ENCODE peak calls at places on chromosomes 1 and 21, in four cellular contexts. One of them, this sample, is unnamed.

GRCh38 chr1:101357444-101357986 is 120.7 kb downstream of the S1PR1 start:
- DNase-seq in mesendoderm: peak
- DNase-seq in IMR-90: peak
- DNase-seq in H1: peak
- DNase-seq in this sample: peak

GRCh38 chr1:244231572-244232315 is 180.7 kb downstream of the ZBTB18 start:
- DNase-seq in mesendoderm: no peak
- DNase-seq in IMR-90: peak
- DNase-seq in H1: no peak
- DNase-seq in this sample: no peak

GRCh38 chr1:117608213-117608612 is 2.4 kb downstream of the TENT5C start:
- DNase-seq in mesendoderm: no peak
- DNase-seq in IMR-90: no peak
- DNase-seq in H1: no peak
- DNase-seq in this sample: no peak

GRCh38 chr1:21299007-21299406 is 8.7 kb upstream of the ECE1 start:
- DNase-seq in mesendoderm: no peak
- DNase-seq in IMR-90: no peak
- DNase-seq in H1: no peak
- DNase-seq in this sample: no peak

GRCh38 chr1:169491845-169492281 is 6.1 kb upstream of the SLC19A2 start:
- DNase-seq in mesendoderm: no peak
- DNase-seq in IMR-90: peak
- DNase-seq in H1: no peak
- DNase-seq in this sample: no peak

GRCh38 chr21:35400233-35400939 is 351.3 kb upstream of the RUNX1 start:
- DNase-seq in mesendoderm: peak
- DNase-seq in IMR-90: peak
- DNase-seq in H1: no peak
- DNase-seq in this sample: no peak

GRCh38 chr21:35316933-35317332 is 267.8 kb upstream of the RUNX1 start:
- DNase-seq in mesendoderm: peak
- DNase-seq in IMR-90: peak
- DNase-seq in H1: no peak
- DNase-seq in this sample: no peak

GRCh38 chr1:118147542-118147941 is 37.5 kb downstream of the SPAG17 start:
- DNase-seq in mesendoderm: no peak
- DNase-seq in IMR-90: peak
- DNase-seq in H1: no peak
- DNase-seq in this sample: no peak

GRCh38 chr21:36928960-36929359 is 37.5 kb downstream of the HLCS start:
- DNase-seq in mesendoderm: no peak
- DNase-seq in IMR-90: no peak
- DNase-seq in H1: no peak
- DNase-seq in this sample: no peak

GRCh38 chr1:235516862-235517446 is 12.7 kb upstream of the B3GALNT2 start:
- DNase-seq in mesendoderm: peak
- DNase-seq in IMR-90: no peak
- DNase-seq in H1: no peak
- DNase-seq in this sample: no peak

GRCh38 chr1:95086949-95087533 is 14.3 kb upstream of the ALG14 start:
- DNase-seq in mesendoderm: peak
- DNase-seq in IMR-90: peak
- DNase-seq in H1: no peak
- DNase-seq in this sample: peak

GRCh38 chr1:247548847-247549246 is at the start of gene GCSAML:
- DNase-seq in mesendoderm: no peak
- DNase-seq in IMR-90: no peak
- DNase-seq in H1: no peak
- DNase-seq in this sample: no peak

GRCh38 chr1:247551716-247552115 is 2.8 kb downstream of the GCSAML start:
- DNase-seq in mesendoderm: no peak
- DNase-seq in IMR-90: peak
- DNase-seq in H1: no peak
- DNase-seq in this sample: no peak

GRCh38 chr1:247548092-247548491 is 842 bp upstream of the GCSAML start:
- DNase-seq in mesendoderm: no peak
- DNase-seq in IMR-90: no peak
- DNase-seq in H1: no peak
- DNase-seq in this sample: no peak

DNA sequence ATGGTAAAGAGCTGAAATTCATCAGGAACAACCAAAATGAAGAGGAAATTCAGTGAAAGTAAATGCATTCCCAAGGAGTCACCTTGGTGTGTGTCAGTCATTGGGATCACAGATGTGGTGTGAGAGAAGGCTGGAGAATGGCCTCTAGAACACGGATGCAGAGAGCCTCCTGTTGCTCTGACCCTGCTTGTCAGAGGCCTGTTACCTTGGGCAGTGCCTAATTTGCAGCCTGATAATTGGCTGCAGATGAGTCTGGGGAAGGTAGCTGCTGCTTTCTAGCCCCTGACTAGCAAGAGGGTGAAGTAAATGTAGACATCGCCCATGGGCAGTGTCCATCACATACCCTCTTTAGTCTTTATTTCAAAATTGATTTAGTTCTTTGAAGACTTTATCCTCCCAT is 3.3 kb downstream of the GCSAML start:
- DNase-seq in mesendoderm: no peak
- DNase-seq in IMR-90: no peak
- DNase-seq in H1: no peak
- DNase-seq in this sample: no peak
- H3K56ac ChIP-seq in mesendoderm: no peak
- H3K56ac ChIP-seq in IMR-90: no peak
- H3K56ac ChIP-seq in H1: no peak
- H3K56ac ChIP-seq in this sample: no peak

DNA sequence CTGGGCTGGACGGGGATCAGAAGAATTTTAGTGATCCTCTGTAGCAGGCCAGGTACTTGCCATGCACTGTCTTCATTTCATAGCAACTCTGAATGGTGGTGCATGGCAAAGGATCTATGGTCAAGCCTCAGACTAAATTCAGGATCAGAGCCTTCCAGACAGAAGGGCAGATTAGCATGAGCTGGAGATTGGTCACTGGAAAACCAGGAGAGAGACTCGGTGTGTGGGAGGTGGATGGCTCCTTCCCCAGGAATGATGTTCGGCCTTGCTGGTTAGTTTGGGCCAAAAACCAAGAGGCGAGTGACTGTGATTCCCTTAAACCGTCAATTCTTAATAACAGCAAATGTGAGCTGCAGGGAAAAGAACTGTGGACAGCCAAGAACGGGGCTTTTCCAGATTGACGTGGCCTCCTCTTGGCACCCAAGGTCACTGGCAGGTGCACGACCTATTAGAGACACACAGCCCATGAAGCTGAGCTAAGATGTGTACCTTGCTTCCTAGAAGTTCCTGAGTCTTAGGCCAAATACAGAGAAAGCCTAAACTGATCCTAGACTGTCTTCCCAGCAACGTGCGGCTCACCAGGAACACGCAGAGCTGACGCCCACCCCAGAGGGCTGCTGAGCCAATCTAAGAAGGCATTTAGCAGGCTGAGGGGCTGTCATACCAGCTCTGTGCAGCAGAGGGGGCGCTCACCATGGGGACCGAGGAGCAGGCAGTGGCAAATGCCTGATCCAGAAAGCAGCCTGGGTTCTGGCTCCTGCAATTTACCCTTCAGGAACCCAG is 18.5 kb downstream of the ALDH4A1 start:
- DNase-seq in mesendoderm: peak
- DNase-seq in IMR-90: peak
- DNase-seq in H1: peak
- DNase-seq in this sample: peak
- H3K9ac ChIP-seq in mesendoderm: no peak
- H3K9ac ChIP-seq in IMR-90: no peak
- H3K9ac ChIP-seq in H1: no peak
- H3K9ac ChIP-seq in this sample: no peak

GRCh38 chr1:19597463-19598309 is 46.4 kb upstream of the NBL1 start:
- DNase-seq in mesendoderm: peak
- DNase-seq in IMR-90: peak
- DNase-seq in H1: no peak
- DNase-seq in this sample: no peak

GRCh38 chr1:19596719-19597462 is 47.2 kb upstream of the NBL1 start:
- DNase-seq in mesendoderm: peak
- DNase-seq in IMR-90: peak
- DNase-seq in H1: peak
- DNase-seq in this sample: peak

GRCh38 chr1:19596065-19596718 is 47.9 kb upstream of the NBL1 start:
- DNase-seq in mesendoderm: no peak
- DNase-seq in IMR-90: peak
- DNase-seq in H1: no peak
- DNase-seq in this sample: no peak

GRCh38 chr1:19602486-19602885 is 41.6 kb upstream of the NBL1 start:
- DNase-seq in mesendoderm: no peak
- DNase-seq in IMR-90: peak
- DNase-seq in H1: no peak
- DNase-seq in this sample: no peak

DNA sequence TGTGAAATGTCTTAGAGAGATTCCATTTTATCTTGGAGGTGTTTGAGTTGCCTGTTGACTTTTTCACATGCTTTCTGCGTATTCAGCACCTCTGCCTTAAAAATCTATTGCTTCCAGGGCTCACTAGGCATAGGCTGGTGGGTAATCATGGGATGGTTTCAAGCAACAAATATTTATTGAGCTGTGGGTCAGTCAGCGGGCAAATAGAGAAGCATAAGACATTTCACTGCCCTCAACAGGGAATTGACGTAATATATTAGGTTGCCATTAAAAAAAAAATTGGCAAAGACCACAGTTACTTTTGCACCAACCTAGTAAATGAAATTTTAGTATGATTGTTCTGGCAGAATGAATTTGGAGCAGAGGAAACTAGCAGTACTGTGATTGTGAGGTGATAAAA is 44.3 kb upstream of the NBL1 start:
- DNase-seq in mesendoderm: no peak
- DNase-seq in IMR-90: no peak
- DNase-seq in H1: no peak
- DNase-seq in this sample: no peak
- H3K4ac ChIP-seq in mesendoderm: no peak
- H3K4ac ChIP-seq in IMR-90: no peak
- H3K4ac ChIP-seq in H1: no peak
- H3K4ac ChIP-seq in this sample: no peak

DNA sequence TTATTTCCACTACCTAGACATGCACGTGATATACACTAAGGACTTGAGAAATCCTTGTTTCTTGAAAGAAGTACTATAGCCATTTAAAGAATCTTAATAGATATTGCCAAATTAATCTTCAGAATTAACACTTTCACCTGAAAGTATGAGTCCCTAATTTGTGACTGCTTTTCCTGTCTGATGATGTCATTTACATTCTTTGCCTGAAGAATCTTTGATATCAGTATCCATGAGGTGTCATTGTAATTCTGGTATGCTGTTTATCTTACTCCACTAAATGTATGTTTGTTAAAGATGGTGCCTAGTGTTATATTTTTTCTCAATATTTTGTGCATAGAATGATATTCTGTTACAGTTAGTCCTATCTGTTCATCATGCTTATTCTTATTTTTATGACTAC is 48.5 kb upstream of the RC3H1 start:
- DNase-seq in mesendoderm: no peak
- DNase-seq in IMR-90: no peak
- DNase-seq in H1: no peak
- DNase-seq in this sample: no peak
- H3K56ac ChIP-seq in mesendoderm: no peak
- H3K56ac ChIP-seq in IMR-90: no peak
- H3K56ac ChIP-seq in H1: no peak
- H3K56ac ChIP-seq in this sample: no peak

DNA sequence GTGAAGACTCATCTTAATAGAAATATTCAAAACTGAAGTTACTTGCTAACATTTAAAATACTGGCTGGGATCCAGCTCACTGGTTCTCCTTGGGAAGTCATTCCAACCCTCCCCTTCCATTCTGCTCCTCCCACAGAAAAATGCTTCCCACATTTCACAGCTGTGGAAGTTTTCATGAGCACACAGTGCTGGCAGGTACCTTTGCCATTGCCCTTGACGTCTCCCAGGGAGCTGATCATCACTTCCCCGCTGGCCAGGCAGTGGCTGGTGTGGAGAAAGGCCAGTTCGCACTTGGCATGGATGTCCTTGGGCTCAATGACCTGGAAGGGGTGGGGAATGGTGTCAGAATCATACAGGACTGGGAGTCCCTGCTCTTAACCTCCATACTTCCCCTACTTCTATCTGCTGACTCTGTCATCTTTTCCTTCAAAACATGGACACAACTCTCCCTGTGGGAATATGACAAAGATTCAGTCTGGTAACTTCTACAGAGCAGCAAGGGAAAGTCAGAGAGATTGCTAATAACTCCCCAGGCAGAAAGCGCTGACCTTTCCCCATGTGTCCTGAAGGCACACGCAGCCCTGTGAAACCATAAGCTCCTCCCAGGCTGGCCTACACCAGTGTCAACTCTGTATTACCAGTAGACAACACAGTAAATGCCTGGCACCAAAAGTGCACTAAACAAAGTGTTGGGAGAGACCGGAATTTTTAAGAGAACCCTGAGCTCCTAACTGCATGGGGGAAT is 4.3 kb downstream of the SELENBP1 start:
- DNase-seq in mesendoderm: no peak
- DNase-seq in IMR-90: peak
- DNase-seq in H1: no peak
- DNase-seq in this sample: no peak
- H3K9ac ChIP-seq in mesendoderm: no peak
- H3K9ac ChIP-seq in IMR-90: no peak
- H3K9ac ChIP-seq in H1: no peak
- H3K9ac ChIP-seq in this sample: no peak

DNA sequence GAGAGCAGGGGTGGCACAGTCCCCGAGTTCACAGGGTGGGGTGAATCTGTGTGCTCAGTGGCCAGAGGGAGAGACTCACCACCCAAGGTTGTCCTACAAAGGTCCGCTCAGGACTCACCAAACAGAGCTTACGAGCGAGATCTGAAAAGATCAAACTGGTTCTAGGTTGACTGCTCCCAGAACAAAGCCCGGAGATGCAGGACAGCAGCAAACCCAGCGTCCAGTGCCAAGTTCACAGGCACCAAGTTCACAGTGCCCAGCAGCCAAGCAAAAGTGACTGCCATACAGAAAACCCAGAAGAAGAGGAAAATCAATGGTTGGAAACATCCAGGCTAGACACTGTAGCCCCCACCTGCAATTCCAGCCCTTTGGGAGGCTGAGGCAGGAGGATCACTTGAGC is 35.7 kb downstream of the AGPAT3 start:
- DNase-seq in mesendoderm: no peak
- DNase-seq in IMR-90: no peak
- DNase-seq in H1: no peak
- DNase-seq in this sample: no peak
- H3K4ac ChIP-seq in mesendoderm: no peak
- H3K4ac ChIP-seq in IMR-90: no peak
- H3K4ac ChIP-seq in H1: no peak
- H3K4ac ChIP-seq in this sample: no peak

GRCh38 chr21:41622831-41623548 is 115.0 kb upstream of the TMPRSS2 start:
- DNase-seq in mesendoderm: no peak
- DNase-seq in IMR-90: peak
- DNase-seq in H1: no peak
- DNase-seq in this sample: no peak
- H3K56ac ChIP-seq in mesendoderm: no peak
- H3K56ac ChIP-seq in IMR-90: no peak
- H3K56ac ChIP-seq in H1: no peak
- H3K56ac ChIP-seq in this sample: no peak

GRCh38 chr1:89698624-89699023 is 65.7 kb downstream of the LRRC8C start:
- DNase-seq in mesendoderm: no peak
- DNase-seq in IMR-90: no peak
- DNase-seq in H1: no peak
- DNase-seq in this sample: no peak
- H3K9ac ChIP-seq in mesendoderm: no peak
- H3K9ac ChIP-seq in IMR-90: no peak
- H3K9ac ChIP-seq in H1: no peak
- H3K9ac ChIP-seq in this sample: no peak